ENCODE peak calls at places on chromosomes 16 and 17, in four cellular contexts. One of them, this sample, is unnamed.
A peak's percentile ranks its signal among the peaks of the same experiment; 100 is the strongest.

GRCh38 chr17:65173284-65173793 is 36.2 kb downstream of the RGS9 start:
- DNase-seq in H9: peak; percentile 45
- DNase-seq in IMR-90: peak; percentile 55
- DNase-seq in H1: no peak
- DNase-seq in this sample: peak; percentile 39

GRCh38 chr16:11719171-11719570 is 23.5 kb downstream of the TXNDC11 start:
- DNase-seq in H9: no peak
- DNase-seq in IMR-90: no peak
- DNase-seq in H1: no peak
- DNase-seq in this sample: no peak

GRCh38 chr17:59565959-59566324 is 532 bp downstream of the DHX40 start:
- DNase-seq in IMR-90: peak; percentile 86
- DNase-seq in H1: no peak
- DNase-seq in H9: peak; percentile 81
- DNase-seq in this sample: peak; percentile 91

GRCh38 chr17:80901319-80901718 is 90.3 kb upstream of the CHMP6 start:
- DNase-seq in H9: no peak
- DNase-seq in IMR-90: peak; percentile 7
- DNase-seq in H1: no peak
- DNase-seq in this sample: no peak

GRCh38 chr17:47989700-47990099 is 18.8 kb downstream of the CDK5RAP3 start:
- DNase-seq in H1: no peak
- DNase-seq in IMR-90: no peak
- DNase-seq in H9: no peak
- DNase-seq in this sample: no peak

GRCh38 chr16:625402-626173 is 5.2 kb upstream of the WFIKKN1 start:
- DNase-seq in H9: no peak
- DNase-seq in IMR-90: no peak
- DNase-seq in H1: no peak
- DNase-seq in this sample: no peak

GRCh38 chr16:57529324-57530103 is 6.9 kb downstream of the CCDC102A start:
- DNase-seq in IMR-90: no peak
- DNase-seq in H9: no peak
- DNase-seq in H1: no peak
- DNase-seq in this sample: no peak

GRCh38 chr16:72552675-72553074 is 380.7 kb upstream of the PMFBP1 start:
- DNase-seq in IMR-90: peak; percentile 12
- DNase-seq in H9: no peak
- DNase-seq in H1: no peak
- DNase-seq in this sample: no peak

GRCh38 chr16:81864646-81865382 is 85.7 kb downstream of the PLCG2 start:
- DNase-seq in H1: no peak
- DNase-seq in IMR-90: no peak
- DNase-seq in H9: no peak
- DNase-seq in this sample: peak; percentile 9

GRCh38 chr17:12965988-12966387 is 51.8 kb downstream of the ELAC2 start:
- DNase-seq in H9: no peak
- DNase-seq in H1: no peak
- DNase-seq in IMR-90: no peak
- DNase-seq in this sample: no peak

GRCh38 chr17:7774037-7774659 is 56.6 kb downstream of the DNAH2 start:
- DNase-seq in H1: no peak
- DNase-seq in IMR-90: peak; percentile 78
- DNase-seq in H9: no peak
- DNase-seq in this sample: peak; percentile 37

GRCh38 chr17:49292901-49293300 is 62.3 kb upstream of the PHOSPHO1 start:
- DNase-seq in H9: no peak
- DNase-seq in H1: no peak
- DNase-seq in IMR-90: no peak
- DNase-seq in this sample: no peak

GRCh38 chr17:50049636-50050035 is 6.3 kb upstream of the ITGA3 start:
- DNase-seq in H1: no peak
- DNase-seq in IMR-90: no peak
- DNase-seq in H9: peak; percentile 44
- DNase-seq in this sample: no peak

GRCh38 chr17:17877548-17878358 is 41.0 kb upstream of the SREBF1 start:
- DNase-seq in H1: no peak
- DNase-seq in IMR-90: peak; percentile 90
- DNase-seq in H9: peak; percentile 75
- DNase-seq in this sample: peak; percentile 58

GRCh38 chr17:62860962-62861873 is 53.1 kb upstream of the MARCHF10 start:
- DNase-seq in H9: no peak
- DNase-seq in IMR-90: peak; percentile 13
- DNase-seq in H1: no peak
- DNase-seq in this sample: peak; percentile 77

GRCh38 chr17:78368854-78369495 is 9.1 kb upstream of the SOCS3 start:
- DNase-seq in IMR-90: no peak
- DNase-seq in H1: no peak
- DNase-seq in H9: peak; percentile 58
- DNase-seq in this sample: peak; percentile 59
- H4K5ac ChIP-seq in IMR-90: no peak overlapping the region
- H4K5ac ChIP-seq in H1: peak overlapping the region; percentile 96
- H4K5ac ChIP-seq in H9: no peak overlapping the region
- H4K5ac ChIP-seq in this sample: no peak overlapping the region

DNA sequence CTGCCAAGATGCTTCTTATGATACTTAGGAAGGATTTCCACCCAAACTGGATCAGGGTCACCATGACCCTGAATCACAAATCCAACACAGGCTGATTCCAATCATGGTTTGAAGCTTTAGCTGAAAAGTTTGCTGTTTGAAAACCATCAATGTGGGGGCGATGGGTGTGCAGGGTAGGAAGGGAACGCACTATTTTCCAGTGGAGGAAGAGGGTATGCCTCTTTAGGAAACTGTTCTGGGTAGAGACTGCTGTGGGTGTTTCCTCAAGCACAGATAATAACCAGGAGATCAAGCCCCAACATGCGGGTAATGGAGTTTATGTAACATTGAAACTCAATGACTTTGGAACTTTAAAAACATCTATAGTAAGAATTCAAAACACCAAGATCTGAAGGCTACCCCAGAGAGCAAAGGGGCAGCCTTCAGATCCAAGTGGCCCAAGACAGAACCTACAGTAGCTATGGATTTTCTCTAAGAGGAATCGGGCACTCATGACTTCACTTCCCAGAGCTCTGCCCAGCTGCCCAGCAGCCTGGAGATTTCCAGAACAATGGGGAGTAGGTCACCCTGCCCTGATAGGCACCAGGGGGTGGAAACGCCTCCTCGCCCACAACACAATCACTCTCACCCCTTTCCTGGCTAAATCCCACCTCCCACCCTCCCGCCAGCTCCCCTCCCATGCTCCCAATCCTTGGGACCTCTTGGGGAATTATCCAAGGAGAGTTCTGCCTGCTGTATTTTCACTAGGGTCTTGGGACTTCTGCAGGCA is 22.8 kb downstream of the TRIM25 start:
- DNase-seq in H1: no peak
- DNase-seq in IMR-90: no peak
- DNase-seq in H9: no peak
- DNase-seq in this sample: no peak
- H2BK120ac ChIP-seq in H1: no peak overlapping the region
- H2BK120ac ChIP-seq in IMR-90: no peak overlapping the region
- H2BK120ac ChIP-seq in H9: no peak overlapping the region
- H2BK120ac ChIP-seq in this sample: no peak overlapping the region

DNA sequence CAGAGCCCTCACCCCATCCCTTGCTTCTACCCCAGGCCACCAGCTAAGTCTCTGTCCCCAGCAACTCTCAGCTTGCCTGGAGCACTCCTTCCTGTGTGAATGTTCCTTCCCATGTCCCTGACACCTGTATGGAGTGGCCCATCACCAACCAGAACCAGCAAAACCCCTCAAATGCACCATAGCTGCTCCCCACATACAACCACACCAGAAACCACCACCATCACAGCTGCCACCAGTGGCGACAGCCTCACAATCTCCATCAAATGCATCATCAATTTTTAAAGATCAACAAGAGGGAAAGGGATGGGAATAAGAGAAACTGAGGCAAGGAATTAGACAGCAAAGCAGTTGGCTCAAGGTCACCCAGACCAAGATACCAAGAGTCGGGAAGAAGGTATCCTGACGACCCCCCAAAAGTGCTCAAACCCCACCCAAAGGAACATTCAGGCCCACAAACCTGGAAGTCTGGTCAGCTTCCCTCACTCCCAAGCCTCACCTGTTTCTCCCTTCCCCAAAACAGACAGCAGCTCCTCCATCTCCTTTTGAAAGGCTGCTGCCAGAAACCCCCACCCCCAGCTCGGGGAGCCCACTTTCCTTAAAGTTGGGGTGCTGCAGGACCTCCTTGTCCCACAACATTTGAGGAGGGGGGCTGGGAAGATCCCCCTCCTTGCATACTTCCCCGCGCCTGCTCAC is 1.8 kb downstream of the SRCIN1 start:
- DNase-seq in H9: no peak
- DNase-seq in IMR-90: no peak
- DNase-seq in H1: no peak
- DNase-seq in this sample: no peak
- H2BK15ac ChIP-seq in H9: no peak overlapping the region
- H2BK15ac ChIP-seq in IMR-90: no peak overlapping the region
- H2BK15ac ChIP-seq in H1: peak overlapping the region; percentile 99
- H2BK15ac ChIP-seq in this sample: no peak overlapping the region

DNA sequence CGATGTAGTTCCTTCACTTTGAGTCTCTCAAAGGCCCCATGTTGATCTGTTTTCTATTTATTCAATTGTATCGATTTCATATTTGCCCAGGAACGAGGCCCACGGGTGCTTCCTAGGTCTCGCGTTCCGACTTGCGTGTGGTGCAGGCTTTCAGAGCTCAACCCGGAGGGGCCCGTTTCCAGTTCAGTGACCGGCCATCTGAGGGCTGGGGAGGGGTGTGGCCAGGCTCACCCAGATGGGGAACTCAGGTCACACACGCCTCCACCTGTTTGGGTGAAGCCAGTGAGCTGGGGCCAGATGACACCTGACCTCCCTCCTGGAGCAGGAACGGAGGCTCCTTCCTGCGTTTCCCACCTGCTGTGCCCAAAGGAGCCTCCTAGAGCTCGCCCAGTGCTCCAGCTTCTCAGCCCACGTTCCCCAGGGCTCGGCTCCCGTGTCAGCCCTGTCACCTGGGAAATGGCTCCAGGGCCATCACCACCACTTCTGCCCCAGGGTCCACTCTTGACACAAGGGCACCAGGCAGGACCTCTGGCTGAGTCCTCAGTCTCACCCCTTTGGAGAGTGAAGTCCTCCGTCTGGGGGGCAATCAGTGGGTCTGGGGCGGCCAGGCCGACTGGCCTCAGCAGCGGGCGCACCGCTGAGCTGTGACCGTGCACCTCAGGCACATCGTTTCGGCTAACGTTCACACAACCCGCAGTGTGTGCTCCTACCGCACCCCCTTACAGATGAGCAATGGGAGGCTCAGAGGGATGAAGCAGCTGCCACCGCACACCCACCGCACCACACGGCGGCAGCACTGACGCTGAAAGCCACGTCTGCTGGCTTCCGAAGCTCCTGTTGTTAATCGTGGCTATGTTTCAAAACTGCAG is 18.0 kb downstream of the FOXF1 start:
- DNase-seq in H9: no peak
- DNase-seq in H1: no peak
- DNase-seq in IMR-90: no peak
- DNase-seq in this sample: no peak
- H4K5ac ChIP-seq in H9: no peak overlapping the region
- H4K5ac ChIP-seq in H1: no peak overlapping the region
- H4K5ac ChIP-seq in IMR-90: no peak overlapping the region
- H4K5ac ChIP-seq in this sample: no peak overlapping the region

GRCh38 chr16:3155972-3156371 is 21.1 kb downstream of the ZNF213 start:
- DNase-seq in IMR-90: no peak
- DNase-seq in H1: no peak
- DNase-seq in H9: no peak
- DNase-seq in this sample: no peak

GRCh38 chr16:3158498-3159314 is 23.9 kb downstream of the ZNF213 start:
- DNase-seq in H9: peak; percentile 92
- DNase-seq in IMR-90: peak; percentile 83
- DNase-seq in H1: no peak
- DNase-seq in this sample: peak; percentile 97

GRCh38 chr16:3155181-3155580 is 20.4 kb downstream of the ZNF213 start:
- DNase-seq in H9: no peak
- DNase-seq in IMR-90: no peak
- DNase-seq in H1: no peak
- DNase-seq in this sample: no peak

GRCh38 chr16:3158014-3158497 is 23.2 kb downstream of the ZNF213 start:
- DNase-seq in H9: no peak
- DNase-seq in H1: no peak
- DNase-seq in IMR-90: no peak
- DNase-seq in this sample: peak; percentile 36

GRCh38 chr16:3157229-3158013 is 22.6 kb downstream of the ZNF213 start:
- DNase-seq in IMR-90: peak; percentile 98
- DNase-seq in H1: no peak
- DNase-seq in H9: peak; percentile 91
- DNase-seq in this sample: peak; percentile 99
- H2BK120ac ChIP-seq in IMR-90: no peak overlapping the region
- H2BK120ac ChIP-seq in H1: no peak overlapping the region
- H2BK120ac ChIP-seq in H9: no peak overlapping the region
- H2BK120ac ChIP-seq in this sample: no peak overlapping the region

GRCh38 chr17:82655523-82655922 is 7.3 kb upstream of the WDR45B start:
- DNase-seq in H9: no peak
- DNase-seq in H1: no peak
- DNase-seq in IMR-90: no peak
- DNase-seq in this sample: no peak

GRCh38 chr17:82657926-82658325 is 9.7 kb upstream of the WDR45B start:
- DNase-seq in H9: no peak
- DNase-seq in H1: no peak
- DNase-seq in IMR-90: no peak
- DNase-seq in this sample: no peak

GRCh38 chr17:82658331-82658730 is 10.1 kb upstream of the WDR45B start:
- DNase-seq in H9: no peak
- DNase-seq in H1: no peak
- DNase-seq in IMR-90: no peak
- DNase-seq in this sample: no peak

GRCh38 chr17:82655038-82655479 is 6.8 kb upstream of the WDR45B start:
- DNase-seq in H9: no peak
- DNase-seq in H1: no peak
- DNase-seq in IMR-90: no peak
- DNase-seq in this sample: no peak

GRCh38 chr17:82656266-82656665 is 8.0 kb upstream of the WDR45B start:
- DNase-seq in IMR-90: no peak
- DNase-seq in H9: no peak
- DNase-seq in H1: no peak
- DNase-seq in this sample: no peak
- H2BK15ac ChIP-seq in IMR-90: no peak overlapping the region
- H2BK15ac ChIP-seq in H9: no peak overlapping the region
- H2BK15ac ChIP-seq in H1: no peak overlapping the region
- H2BK15ac ChIP-seq in this sample: no peak overlapping the region

GRCh38 chr17:76255801-76256429 is 9.2 kb upstream of the UBALD2 start:
- DNase-seq in H9: no peak
- DNase-seq in IMR-90: no peak
- DNase-seq in H1: no peak
- DNase-seq in this sample: no peak
- H4K5ac ChIP-seq in H9: no peak overlapping the region
- H4K5ac ChIP-seq in IMR-90: no peak overlapping the region
- H4K5ac ChIP-seq in H1: no peak overlapping the region
- H4K5ac ChIP-seq in this sample: no peak overlapping the region

DNA sequence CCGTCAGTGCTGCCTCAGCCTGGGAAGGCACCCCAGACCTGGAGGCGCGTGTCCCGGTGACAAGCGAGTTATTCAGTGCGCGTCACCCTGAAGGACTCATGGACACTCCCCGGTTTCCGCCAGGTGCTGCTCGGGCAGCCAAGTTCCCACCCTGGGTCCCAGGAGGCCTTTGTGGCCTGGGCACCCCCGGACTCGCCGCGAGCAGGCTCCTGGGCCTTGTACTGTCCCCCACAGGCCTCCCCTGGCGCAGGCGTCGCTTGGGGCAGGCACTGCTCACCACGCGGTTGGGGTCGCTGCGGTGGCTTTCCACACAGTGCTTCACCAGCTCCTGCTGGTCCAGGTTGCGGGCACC is 7.5 kb downstream of the RNF166 start:
- DNase-seq in H9: no peak
- DNase-seq in IMR-90: no peak
- DNase-seq in H1: no peak
- DNase-seq in this sample: no peak
- H2BK120ac ChIP-seq in H9: no peak overlapping the region
- H2BK120ac ChIP-seq in IMR-90: no peak overlapping the region
- H2BK120ac ChIP-seq in H1: no peak overlapping the region
- H2BK120ac ChIP-seq in this sample: no peak overlapping the region